ENCODE peak calls at places on chromosomes 12 and 14, in nine cellular contexts. Z is SK-N-SH; F is EH; K is gastrocnemius medialis; L is GF-D8; W is activated naive CD4-positive, alpha-beta T cell treated with anti-CD3 and anti-CD28 coated beads, Interleukin-2, amount 10 ng/mL, durations not matched to agents 7 days and 5 days; Q is hypothalamus; M is kidney epithelial cell; U is T-helper 2 cell. X is an unnamed sample.

GRCh38 chr14:35653045-35653444 is 119.1 kb downstream of the INSM2 start:
- DNase-seq in U (no peak), W (no peak), Q (no peak), K (no peak), L (no peak), Z (no peak), M (no peak), F (no peak), X (no peak)

GRCh38 chr12:127239781-127240180 is 1027.2 kb upstream of the TMEM132C start:
- DNase-seq in Q (no peak), Z (no peak), M (no peak), U (no peak), F (no peak), W (no peak), L (no peak), K (no peak), X (no peak)

GRCh38 chr14:69101331-69101826 is 51.5 kb downstream of the DCAF5 start:
- DNase-seq in W (no peak), K (no peak), U (no peak), L (peak; percentile 61), M (no peak), Z (peak; percentile 20), F (peak; percentile 90), Q (no peak), X (no peak)

GRCh38 chr14:75437201-75438143 is 9.7 kb downstream of the JDP2 start:
- DNase-seq in W (no peak), F (no peak), Z (no peak), M (no peak), K (no peak), U (no peak), L (no peak), Q (no peak), X (no peak)

GRCh38 chr12:34399631-34400422 is 377.5 kb downstream of the ALG10 start:
- DNase-seq in W (peak; percentile 11), Z (peak; percentile 2), L (no peak), U (no peak), M (no peak), F (no peak), Q (no peak), K (no peak), X (peak; percentile 8)

GRCh38 chr12:69059465-69060457 is 126.8 kb upstream of the CPM start:
- DNase-seq in M (peak; percentile 85), K (no peak), W (no peak), Z (no peak), F (peak; percentile 93), L (no peak), Q (no peak), U (no peak), X (no peak)

GRCh38 chr14:23478109-23478698 is 8.7 kb downstream of the NGDN start:
- DNase-seq in Q (no peak), U (peak; percentile 44), Z (peak; percentile 39), W (peak; percentile 79), M (peak; percentile 23), L (peak; percentile 2), K (peak; percentile 26), F (peak; percentile 71), X (peak; percentile 53)

GRCh38 chr12:52787324-52787996 is 8.5 kb downstream of the KRT3 start:
- DNase-seq in L (no peak), M (no peak), K (no peak), Q (no peak), F (no peak), Z (no peak), W (no peak), U (no peak), X (no peak)

GRCh38 chr12:45914090-45914489 is 76.3 kb downstream of the SCAF11 start:
- DNase-seq in K (no peak), L (no peak), Z (no peak), F (peak; percentile 89), W (no peak), M (peak; percentile 34), Q (no peak), U (no peak), X (peak; percentile 41)

GRCh38 chr14:24943024-24943423 is 106.9 kb downstream of the STXBP6 start:
- DNase-seq in Q (no peak), L (no peak), U (no peak), M (no peak), K (peak; percentile 30), Z (no peak), F (peak; percentile 29), W (no peak), X (no peak)

GRCh38 chr12:2129076-2129475 is 76.3 kb downstream of the CACNA1C start:
- DNase-seq in K (no peak), W (no peak), Q (no peak), U (no peak), M (no peak), Z (peak; percentile 37), L (no peak), F (peak; percentile 98), X (no peak)

GRCh38 chr12:124901003-124901402 is 13.4 kb downstream of the UBC start:
- DNase-seq in F (peak; percentile 42), L (no peak), U (no peak), K (no peak), W (no peak), Q (no peak), M (no peak), Z (no peak), X (no peak)

GRCh38 chr12:118641249-118641648 is 264.9 kb downstream of the SUDS3 start:
- DNase-seq in W (no peak), M (no peak), Q (no peak), U (no peak), L (no peak), K (no peak), Z (no peak), F (no peak), X (no peak)

GRCh38 chr14:98498019-98498885 is 773.7 kb downstream of the BCL11B start:
- DNase-seq in Q (no peak), M (no peak), K (no peak), F (no peak), W (no peak), U (no peak), L (no peak), Z (no peak), X (no peak)

GRCh38 chr12:103805961-103806360 is 35.1 kb downstream of the NT5DC3 start:
- DNase-seq in L (no peak), Z (no peak), U (no peak), F (no peak), W (no peak), K (no peak), Q (no peak), M (no peak), X (no peak)

GRCh38 chr12:117045998-117046374 is 53.2 kb downstream of the TESC start:
- DNase-seq in W (no peak), Q (no peak), K (no peak), L (peak; percentile 40), M (no peak), Z (peak; percentile 73), F (peak; percentile 31), U (no peak), X (no peak)

GRCh38 chr12:10889226-10889625 is 5.2 kb upstream of the PRH1 start:
- DNase-seq in K (no peak), Z (no peak), M (no peak), L (no peak), W (no peak), Q (no peak), U (no peak), F (no peak), X (no peak)

GRCh38 chr14:91985008-91985407 is 37.5 kb upstream of the FBLN5 start:
- DNase-seq in Q (no peak), L (no peak), Z (no peak), F (peak; percentile 85), U (no peak), K (no peak), W (no peak), M (peak; percentile 51), X (no peak)

X was measured in D341Med.